ENCODE peak calls at places on chromosomes 12 and 14, in seven cellular contexts. One of them, this sample, is unnamed.

GRCh38 chr14:96083667-96084320 is 44.6 kb downstream of the C14orf132 start:
- DNase-seq in GM12878: no peak
- DNase-seq in suprapubic skin: peak
- DNase-seq in transverse colon: no peak
- DNase-seq in stomach: peak
- DNase-seq in tibial nerve: no peak
- DNase-seq in A549: no peak
- DNase-seq in this sample: no peak

GRCh38 chr12:59372971-59373370 is 222.9 kb upstream of the SLC16A7 start:
- DNase-seq in GM12878: no peak
- DNase-seq in suprapubic skin: no peak
- DNase-seq in transverse colon: no peak
- DNase-seq in stomach: no peak
- DNase-seq in tibial nerve: no peak
- DNase-seq in A549: no peak
- DNase-seq in this sample: no peak

GRCh38 chr12:2118481-2119255 is 65.9 kb downstream of the CACNA1C start:
- DNase-seq in GM12878: no peak
- DNase-seq in suprapubic skin: no peak
- DNase-seq in transverse colon: no peak
- DNase-seq in stomach: no peak
- DNase-seq in tibial nerve: no peak
- DNase-seq in A549: no peak
- DNase-seq in this sample: no peak

GRCh38 chr14:103058209-103059055 is 1.1 kb upstream of the CDC42BPB start:
- DNase-seq in GM12878: no peak
- DNase-seq in suprapubic skin: peak
- DNase-seq in transverse colon: no peak
- DNase-seq in stomach: no peak
- DNase-seq in tibial nerve: no peak
- DNase-seq in A549: no peak
- DNase-seq in this sample: no peak

GRCh38 chr14:39113685-39114072 is 444 bp upstream of the GEMIN2 start:
- DNase-seq in GM12878: no peak
- DNase-seq in suprapubic skin: no peak
- DNase-seq in transverse colon: no peak
- DNase-seq in stomach: no peak
- DNase-seq in tibial nerve: no peak
- DNase-seq in A549: no peak
- DNase-seq in this sample: no peak

GRCh38 chr14:21069388-21070082 is 569 bp upstream of the ARHGEF40 start:
- DNase-seq in GM12878: no peak
- DNase-seq in suprapubic skin: peak
- DNase-seq in transverse colon: no peak
- DNase-seq in stomach: no peak
- DNase-seq in tibial nerve: peak
- DNase-seq in A549: peak
- DNase-seq in this sample: peak

GRCh38 chr12:131218291-131219172 is 264.8 kb downstream of the ADGRD1 start:
- DNase-seq in GM12878: no peak
- DNase-seq in suprapubic skin: peak
- DNase-seq in transverse colon: peak
- DNase-seq in stomach: no peak
- DNase-seq in tibial nerve: no peak
- DNase-seq in A549: no peak
- DNase-seq in this sample: no peak

GRCh38 chr14:50082784-50083466 is 33.4 kb downstream of the VCPKMT start:
- DNase-seq in GM12878: peak
- DNase-seq in suprapubic skin: no peak
- DNase-seq in transverse colon: peak
- DNase-seq in stomach: peak
- DNase-seq in tibial nerve: no peak
- DNase-seq in A549: no peak
- DNase-seq in this sample: no peak

GRCh38 chr14:24427537-24428508 is 1.6 kb downstream of the CBLN3 start:
- DNase-seq in GM12878: no peak
- DNase-seq in suprapubic skin: peak
- DNase-seq in transverse colon: no peak
- DNase-seq in stomach: no peak
- DNase-seq in tibial nerve: no peak
- DNase-seq in A549: no peak
- DNase-seq in this sample: peak

GRCh38 chr12:65643595-65644386 is 180.5 kb upstream of the HMGA2 start:
- DNase-seq in GM12878: no peak
- DNase-seq in suprapubic skin: no peak
- DNase-seq in transverse colon: no peak
- DNase-seq in stomach: no peak
- DNase-seq in tibial nerve: no peak
- DNase-seq in A549: no peak
- DNase-seq in this sample: no peak

GRCh38 chr12:46608431-46609280 is 217.1 kb downstream of the SLC38A4 start:
- DNase-seq in GM12878: no peak
- DNase-seq in suprapubic skin: no peak
- DNase-seq in transverse colon: no peak
- DNase-seq in stomach: no peak
- DNase-seq in tibial nerve: no peak
- DNase-seq in A549: no peak
- DNase-seq in this sample: no peak

GRCh38 chr12:32134144-32134888 is 27.7 kb downstream of the BICD1 start:
- DNase-seq in GM12878: peak
- DNase-seq in suprapubic skin: no peak
- DNase-seq in transverse colon: peak
- DNase-seq in stomach: no peak
- DNase-seq in tibial nerve: no peak
- DNase-seq in A549: no peak
- DNase-seq in this sample: no peak

GRCh38 chr12:79988368-79988767 is 53.5 kb upstream of the PPP1R12A start:
- DNase-seq in GM12878: no peak
- DNase-seq in suprapubic skin: no peak
- DNase-seq in transverse colon: no peak
- DNase-seq in stomach: no peak
- DNase-seq in tibial nerve: no peak
- DNase-seq in A549: no peak
- DNase-seq in this sample: no peak

GRCh38 chr14:86357119-86357518 is 827.2 kb downstream of the FLRT2 start:
- DNase-seq in GM12878: no peak
- DNase-seq in suprapubic skin: no peak
- DNase-seq in transverse colon: no peak
- DNase-seq in stomach: no peak
- DNase-seq in tibial nerve: no peak
- DNase-seq in A549: no peak
- DNase-seq in this sample: no peak

GRCh38 chr12:51373222-51373621 is 18.0 kb downstream of the GALNT6 start:
- DNase-seq in GM12878: no peak
- DNase-seq in suprapubic skin: no peak
- DNase-seq in transverse colon: no peak
- DNase-seq in stomach: no peak
- DNase-seq in tibial nerve: no peak
- DNase-seq in A549: no peak
- DNase-seq in this sample: no peak

GRCh38 chr14:27148143-27148542 is 550.3 kb upstream of the NOVA1 start:
- DNase-seq in GM12878: no peak
- DNase-seq in suprapubic skin: no peak
- DNase-seq in transverse colon: no peak
- DNase-seq in stomach: no peak
- DNase-seq in tibial nerve: no peak
- DNase-seq in A549: no peak
- DNase-seq in this sample: no peak

GRCh38 chr12:15205341-15206010 is 15.7 kb downstream of the RERG start:
- DNase-seq in GM12878: no peak
- DNase-seq in suprapubic skin: no peak
- DNase-seq in transverse colon: no peak
- DNase-seq in stomach: no peak
- DNase-seq in tibial nerve: no peak
- DNase-seq in A549: no peak
- DNase-seq in this sample: no peak

GRCh38 chr12:43884683-43885410 is 49.0 kb downstream of the TMEM117 start:
- DNase-seq in GM12878: no peak
- DNase-seq in suprapubic skin: no peak
- DNase-seq in transverse colon: no peak
- DNase-seq in stomach: no peak
- DNase-seq in tibial nerve: peak
- DNase-seq in A549: no peak
- DNase-seq in this sample: no peak

GRCh38 chr12:54560374-54560858 is 11.0 kb downstream of the PDE1B start:
- DNase-seq in GM12878: peak
- DNase-seq in suprapubic skin: peak
- DNase-seq in transverse colon: peak
- DNase-seq in stomach: peak
- DNase-seq in tibial nerve: peak
- DNase-seq in A549: peak
- DNase-seq in this sample: peak

DNA sequence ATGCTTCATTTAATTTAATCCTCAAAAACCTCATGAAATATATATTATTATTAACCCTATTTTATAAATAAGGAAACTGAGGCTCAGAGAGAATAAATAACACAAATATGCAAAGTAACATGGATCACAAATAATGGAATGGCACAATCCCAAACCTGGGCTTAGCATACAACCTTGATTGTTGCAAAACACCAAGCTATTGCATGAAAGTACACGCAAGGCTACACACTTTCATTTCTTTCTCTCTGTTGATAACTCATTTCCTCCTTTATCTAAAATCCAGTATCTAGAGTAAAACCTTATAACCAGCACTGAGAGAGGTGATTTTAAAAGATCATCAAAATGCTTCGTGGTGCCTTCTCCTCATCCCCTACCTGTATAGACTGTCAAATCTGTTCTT is 2.8 kb upstream of the DAAM1 start:
- DNase-seq in GM12878: no peak
- DNase-seq in suprapubic skin: no peak
- DNase-seq in transverse colon: no peak
- DNase-seq in stomach: no peak
- DNase-seq in tibial nerve: no peak
- DNase-seq in A549: no peak
- DNase-seq in this sample: no peak
- H3K4me3 ChIP-seq in GM12878: no peak
- H3K4me3 ChIP-seq in suprapubic skin: no peak
- H3K4me3 ChIP-seq in transverse colon: no peak
- H3K4me3 ChIP-seq in stomach: no peak
- H3K4me3 ChIP-seq in tibial nerve: no peak
- H3K4me3 ChIP-seq in A549: no peak
- H3K4me3 ChIP-seq in this sample: no peak

GRCh38 chr12:34348064-34348463 is 325.8 kb downstream of the ALG10 start:
- DNase-seq in GM12878: no peak
- DNase-seq in suprapubic skin: no peak
- DNase-seq in transverse colon: no peak
- DNase-seq in stomach: no peak
- DNase-seq in tibial nerve: no peak
- DNase-seq in A549: no peak
- DNase-seq in this sample: no peak

GRCh38 chr12:34345801-34346200 is 323.5 kb downstream of the ALG10 start:
- DNase-seq in GM12878: no peak
- DNase-seq in suprapubic skin: no peak
- DNase-seq in transverse colon: no peak
- DNase-seq in stomach: no peak
- DNase-seq in tibial nerve: no peak
- DNase-seq in A549: no peak
- DNase-seq in this sample: no peak

GRCh38 chr12:34346372-34347034 is 324.2 kb downstream of the ALG10 start:
- DNase-seq in GM12878: no peak
- DNase-seq in suprapubic skin: no peak
- DNase-seq in transverse colon: no peak
- DNase-seq in stomach: no peak
- DNase-seq in tibial nerve: no peak
- DNase-seq in A549: no peak
- DNase-seq in this sample: no peak

GRCh38 chr12:34348836-34349672 is 326.8 kb downstream of the ALG10 start:
- DNase-seq in GM12878: no peak
- DNase-seq in suprapubic skin: no peak
- DNase-seq in transverse colon: no peak
- DNase-seq in stomach: no peak
- DNase-seq in tibial nerve: no peak
- DNase-seq in A549: peak
- DNase-seq in this sample: no peak

GRCh38 chr12:34347367-34347766 is 325.1 kb downstream of the ALG10 start:
- DNase-seq in GM12878: no peak
- DNase-seq in suprapubic skin: no peak
- DNase-seq in transverse colon: no peak
- DNase-seq in stomach: no peak
- DNase-seq in tibial nerve: no peak
- DNase-seq in A549: peak
- DNase-seq in this sample: no peak
- TF ChIP-seq EP300 in GM12878: no peak
- TF ChIP-seq EP300 in suprapubic skin: no peak
- TF ChIP-seq EP300 in transverse colon: no peak
- TF ChIP-seq EP300 in stomach: no peak
- TF ChIP-seq EP300 in tibial nerve: no peak
- TF ChIP-seq EP300 in A549: no peak
- TF ChIP-seq EP300 in this sample: no peak

DNA sequence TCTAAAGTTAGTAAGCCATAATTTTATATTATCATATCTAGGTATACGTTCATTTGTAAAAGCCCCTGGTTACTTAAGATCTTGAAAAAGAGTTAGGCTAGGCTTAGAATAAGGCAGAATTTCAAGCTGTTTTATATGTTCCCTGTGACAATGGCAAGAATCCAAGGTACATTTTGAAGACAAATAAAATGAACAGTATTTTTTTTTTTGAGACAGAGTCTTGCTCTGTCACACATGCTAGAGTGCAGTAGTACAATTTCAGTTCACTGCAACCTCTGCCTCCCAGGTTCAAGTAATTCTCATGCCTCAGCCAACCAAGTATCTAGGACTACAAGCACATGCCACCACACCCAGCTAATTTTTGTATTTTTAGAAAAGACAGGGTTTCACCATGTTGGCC is 139.2 kb downstream of the DUSP6 start:
- DNase-seq in GM12878: no peak
- DNase-seq in suprapubic skin: no peak
- DNase-seq in transverse colon: no peak
- DNase-seq in stomach: no peak
- DNase-seq in tibial nerve: no peak
- DNase-seq in A549: no peak
- DNase-seq in this sample: no peak
- H3K27ac ChIP-seq in GM12878: no peak
- H3K27ac ChIP-seq in suprapubic skin: no peak
- H3K27ac ChIP-seq in transverse colon: peak
- H3K27ac ChIP-seq in stomach: no peak
- H3K27ac ChIP-seq in tibial nerve: no peak
- H3K27ac ChIP-seq in A549: no peak
- H3K27ac ChIP-seq in this sample: no peak

GRCh38 chr14:101875041-101875725 is 89.2 kb upstream of the DYNC1H1 start:
- DNase-seq in GM12878: no peak
- DNase-seq in suprapubic skin: no peak
- DNase-seq in transverse colon: no peak
- DNase-seq in stomach: no peak
- DNase-seq in tibial nerve: no peak
- DNase-seq in A549: no peak
- DNase-seq in this sample: no peak

GRCh38 chr14:101874001-101874400 is 90.4 kb upstream of the DYNC1H1 start:
- DNase-seq in GM12878: no peak
- DNase-seq in suprapubic skin: no peak
- DNase-seq in transverse colon: no peak
- DNase-seq in stomach: no peak
- DNase-seq in tibial nerve: no peak
- DNase-seq in A549: no peak
- DNase-seq in this sample: no peak

GRCh38 chr14:101872333-101872732 is 92.0 kb upstream of the DYNC1H1 start:
- DNase-seq in GM12878: no peak
- DNase-seq in suprapubic skin: no peak
- DNase-seq in transverse colon: no peak
- DNase-seq in stomach: no peak
- DNase-seq in tibial nerve: no peak
- DNase-seq in A549: no peak
- DNase-seq in this sample: no peak

GRCh38 chr14:101875726-101876268 is 88.6 kb upstream of the DYNC1H1 start:
- DNase-seq in GM12878: no peak
- DNase-seq in suprapubic skin: no peak
- DNase-seq in transverse colon: no peak
- DNase-seq in stomach: no peak
- DNase-seq in tibial nerve: no peak
- DNase-seq in A549: no peak
- DNase-seq in this sample: no peak

GRCh38 chr14:101873401-101873800 is 91.0 kb upstream of the DYNC1H1 start:
- DNase-seq in GM12878: no peak
- DNase-seq in suprapubic skin: no peak
- DNase-seq in transverse colon: no peak
- DNase-seq in stomach: no peak
- DNase-seq in tibial nerve: no peak
- DNase-seq in A549: no peak
- DNase-seq in this sample: no peak
- H3K4me3 ChIP-seq in GM12878: no peak
- H3K4me3 ChIP-seq in suprapubic skin: no peak
- H3K4me3 ChIP-seq in transverse colon: no peak
- H3K4me3 ChIP-seq in stomach: no peak
- H3K4me3 ChIP-seq in tibial nerve: no peak
- H3K4me3 ChIP-seq in A549: no peak
- H3K4me3 ChIP-seq in this sample: no peak

This sample was measured in ovary.